ENCODE peak calls at places on chromosome 11, in eight cellular contexts. H is transverse colon, P is HFFc6, F is progenitor cell of endocrine pancreas, J is GM20000, L is ovary, Y is IMR-90, R is adrenal gland. D is an unnamed sample.

GRCh38 chr11:1006762-1007161 is 29.8 kb downstream of the MUC6 start:
- DNase-seq in H (no peak), P (no peak), F (no peak), J (no peak), L (peak), Y (no peak), R (peak), D (no peak)

GRCh38 chr11:117334896-117335295 is 7.2 kb downstream of the CEP164 start:
- DNase-seq in H (no peak), P (no peak), F (no peak), J (no peak), L (no peak), Y (no peak), R (no peak), D (no peak)

GRCh38 chr11:96168623-96169022 is 174.4 kb downstream of the MAML2 start:
- DNase-seq in H (no peak), P (peak), F (no peak), J (no peak), L (no peak), Y (peak), R (peak), D (no peak)

GRCh38 chr11:2924381-2924780 is 4.8 kb downstream of the PHLDA2 start:
- DNase-seq in H (peak), P (no peak), F (no peak), J (no peak), L (no peak), Y (no peak), R (no peak), D (no peak)

GRCh38 chr11:6216501-6216900 is 11.1 kb downstream of the C11orf42 start:
- DNase-seq in H (no peak), P (no peak), F (no peak), J (no peak), L (no peak), Y (no peak), R (no peak), D (no peak)

GRCh38 chr11:112822478-112823274 is 138.5 kb upstream of the NCAM1 start:
- DNase-seq in H (no peak), P (no peak), F (no peak), J (no peak), L (no peak), Y (no peak), R (peak), D (no peak)

GRCh38 chr11:95245038-95245437 is 14.0 kb upstream of the SESN3 start:
- DNase-seq in H (no peak), P (no peak), F (no peak), J (no peak), L (no peak), Y (peak), R (no peak), D (no peak)

GRCh38 chr11:61533401-61533800 is 24.9 kb downstream of the LRRC10B start:
- DNase-seq in H (peak), P (no peak), F (no peak), J (no peak), L (no peak), Y (no peak), R (no peak), D (peak)

GRCh38 chr11:11179239-11179638 is 173.8 kb downstream of the CSNK2A3 start:
- DNase-seq in H (no peak), P (peak), F (no peak), J (no peak), L (no peak), Y (peak), R (no peak), D (no peak)

GRCh38 chr11:66846671-66847091 is 3.4 kb downstream of the RCE1 start:
- DNase-seq in H (no peak), P (no peak), F (no peak), J (no peak), L (peak), Y (no peak), R (peak), D (peak)

GRCh38 chr11:72591023-72591422 is 83.2 kb downstream of the PDE2A start:
- DNase-seq in H (no peak), P (no peak), F (no peak), J (no peak), L (no peak), Y (no peak), R (no peak), D (no peak)

GRCh38 chr11:72591785-72592490 is 82.3 kb downstream of the PDE2A start:
- DNase-seq in H (no peak), P (no peak), F (no peak), J (no peak), L (no peak), Y (no peak), R (no peak), D (no peak)

GRCh38 chr11:72588656-72589410 is 85.4 kb downstream of the PDE2A start:
- DNase-seq in H (no peak), P (no peak), F (no peak), J (no peak), L (no peak), Y (no peak), R (no peak), D (no peak)

GRCh38 chr11:72587696-72588095 is 86.5 kb downstream of the PDE2A start:
- DNase-seq in H (no peak), P (no peak), F (no peak), J (no peak), L (no peak), Y (no peak), R (no peak), D (no peak)

DNA sequence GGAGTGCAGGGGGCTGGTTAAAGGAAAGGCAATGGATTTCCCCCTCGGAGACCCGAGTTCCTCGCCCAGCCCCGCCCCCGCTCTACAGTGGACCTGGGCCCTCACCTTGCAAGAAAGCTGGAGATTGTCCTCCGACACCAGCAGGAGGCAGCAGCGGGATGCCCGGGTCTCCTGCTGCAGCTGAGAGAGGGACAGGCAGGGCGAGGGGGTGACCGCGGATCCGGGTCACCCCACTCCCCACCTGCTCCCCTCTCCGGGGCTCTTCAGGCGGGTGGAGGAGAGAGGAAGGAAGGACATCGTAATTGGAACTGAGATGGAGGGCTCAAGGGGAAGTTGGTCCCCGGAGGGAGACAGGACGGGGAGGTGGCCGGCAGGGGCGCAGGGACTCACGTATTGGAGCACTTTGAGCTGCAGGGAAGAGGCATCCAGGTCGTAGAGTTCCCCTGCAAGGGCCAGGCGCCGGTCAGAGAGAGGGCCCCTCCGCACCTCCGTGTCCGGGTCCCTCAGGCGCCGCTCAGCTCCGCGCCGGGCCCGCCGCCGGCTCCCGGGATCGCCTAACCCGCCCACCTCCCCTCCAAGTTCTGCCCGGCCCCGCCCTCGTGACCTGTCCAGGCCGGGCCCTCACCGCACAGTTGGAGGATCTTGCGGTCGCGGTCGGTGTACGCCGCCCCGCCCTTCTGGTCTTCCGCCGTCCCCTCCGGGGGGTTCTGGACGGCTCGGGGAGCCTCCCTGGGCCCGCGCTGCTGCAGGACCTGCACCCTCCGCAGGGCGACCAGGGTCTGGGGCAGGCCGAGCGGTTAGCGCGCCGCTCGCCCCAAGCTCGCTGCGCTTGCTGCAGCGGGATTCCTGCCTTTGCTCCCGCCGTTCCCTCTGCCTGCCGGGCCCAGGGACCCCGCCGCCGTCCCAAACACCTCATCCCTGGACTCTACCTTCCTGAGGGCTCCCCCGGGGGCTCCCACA is 84.1 kb downstream of the PDE2A start:
- DNase-seq in H (peak), P (no peak), F (peak), J (peak), L (peak), Y (no peak), R (no peak), D (peak)
- TF ChIP-seq CTCF in H (peak), P (peak), F (peak), J (peak), L (peak), Y (peak), R (no peak), D (peak)

DNA sequence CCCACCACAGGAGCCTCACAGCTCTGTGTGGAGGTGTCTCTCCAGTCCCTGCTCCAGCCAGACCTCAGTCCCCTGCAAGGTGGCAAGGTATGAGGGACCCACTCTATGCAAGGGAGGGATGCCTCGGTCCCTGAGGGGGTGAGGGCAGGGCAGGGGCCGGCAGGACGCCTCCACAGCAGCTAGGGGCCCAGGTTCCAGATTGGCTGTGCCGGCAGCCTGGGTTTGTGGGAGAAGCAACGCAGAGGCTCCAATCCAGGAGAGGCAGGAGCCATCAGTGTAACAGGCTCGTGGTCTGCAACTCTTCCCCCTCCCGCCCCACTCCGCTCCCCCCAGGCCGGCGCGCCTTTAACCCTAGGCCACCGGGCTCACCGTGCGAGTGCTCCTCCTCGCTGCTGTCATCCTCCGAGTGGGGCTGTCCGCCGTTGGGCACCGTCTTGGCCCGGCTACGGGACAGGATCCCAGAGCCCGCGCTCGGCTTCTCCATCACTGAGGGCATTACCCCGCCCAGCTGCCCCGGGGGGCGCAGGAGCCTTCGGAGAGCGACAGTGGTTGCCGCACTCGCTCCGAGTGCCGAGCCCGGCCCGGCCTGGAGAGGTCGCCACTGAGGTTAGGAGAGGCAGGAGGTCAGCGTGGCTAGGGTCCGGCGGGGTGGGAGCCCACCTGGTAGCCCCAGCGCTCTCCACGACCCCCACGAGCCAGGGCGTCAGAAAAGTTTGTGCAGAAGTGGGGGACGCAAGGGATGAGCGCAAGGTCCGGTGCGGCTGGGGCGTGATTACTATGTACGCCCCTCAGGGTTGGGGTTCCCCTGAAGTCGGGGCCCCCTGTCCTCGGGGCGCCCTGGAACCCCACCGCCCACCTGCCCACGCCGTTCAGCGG is 765 bp downstream of the RCOR2 start:
- DNase-seq in H (peak), P (no peak), F (peak), J (peak), L (peak), Y (no peak), R (no peak), D (peak)
- TF ChIP-seq CTCF in H (peak), P (peak), F (peak), J (peak), L (peak), Y (peak), R (peak), D (peak)

DNA sequence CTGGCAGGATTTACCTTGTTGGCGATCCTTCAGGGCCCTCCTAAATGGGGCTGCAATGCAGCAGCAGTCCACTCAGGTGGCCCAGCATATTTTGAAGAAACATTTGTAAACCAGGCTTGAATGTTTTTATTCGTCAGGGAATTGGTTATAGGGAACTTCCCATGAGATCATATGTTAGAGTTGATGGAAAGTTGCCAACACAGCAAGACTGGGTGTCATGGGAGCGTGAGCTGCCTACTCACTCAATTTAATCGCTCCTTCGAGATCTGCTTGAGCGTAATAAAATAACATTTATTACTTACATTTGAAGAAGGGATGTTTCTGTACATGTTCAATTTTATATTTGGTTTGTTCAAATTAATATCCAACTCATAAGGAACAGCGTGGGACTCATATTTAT is 19.4 kb downstream of the OR2AT4 start:
- DNase-seq in H (no peak), P (no peak), F (no peak), J (no peak), L (no peak), Y (peak), R (no peak), D (no peak)
- TF ChIP-seq CTCF in H (no peak), P (no peak), F (no peak), J (no peak), L (no peak), Y (no peak), R (no peak), D (no peak)

GRCh38 chr11:34342008-34342533 is 15.7 kb downstream of the ABTB2 start:
- DNase-seq in H (peak), P (no peak), F (no peak), J (no peak), L (peak), Y (peak), R (no peak), D (no peak)
- TF ChIP-seq CTCF in H (no peak), P (no peak), F (no peak), J (no peak), L (no peak), Y (no peak), R (no peak), D (no peak)

GRCh38 chr11:118899706-118900360 is 16.1 kb downstream of the CXCR5 start:
- DNase-seq in H (no peak), P (no peak), F (no peak), J (no peak), L (no peak), Y (no peak), R (peak), D (peak)

GRCh38 chr11:118900535-118901384 is 17.1 kb downstream of the CXCR5 start:
- DNase-seq in H (no peak), P (no peak), F (no peak), J (no peak), L (no peak), Y (no peak), R (peak), D (peak)

GRCh38 chr11:118898400-118899295 is 15.0 kb downstream of the CXCR5 start:
- DNase-seq in H (peak), P (no peak), F (no peak), J (no peak), L (no peak), Y (no peak), R (no peak), D (peak)

GRCh38 chr11:118897721-118898310 is 14.1 kb downstream of the CXCR5 start:
- DNase-seq in H (peak), P (no peak), F (no peak), J (no peak), L (no peak), Y (no peak), R (peak), D (no peak)

GRCh38 chr11:118899296-118899688 is 15.6 kb downstream of the CXCR5 start:
- DNase-seq in H (no peak), P (no peak), F (no peak), J (no peak), L (no peak), Y (no peak), R (no peak), D (no peak)
- TF ChIP-seq CTCF in H (no peak), P (peak), F (no peak), J (no peak), L (no peak), Y (no peak), R (no peak), D (no peak)

DNA sequence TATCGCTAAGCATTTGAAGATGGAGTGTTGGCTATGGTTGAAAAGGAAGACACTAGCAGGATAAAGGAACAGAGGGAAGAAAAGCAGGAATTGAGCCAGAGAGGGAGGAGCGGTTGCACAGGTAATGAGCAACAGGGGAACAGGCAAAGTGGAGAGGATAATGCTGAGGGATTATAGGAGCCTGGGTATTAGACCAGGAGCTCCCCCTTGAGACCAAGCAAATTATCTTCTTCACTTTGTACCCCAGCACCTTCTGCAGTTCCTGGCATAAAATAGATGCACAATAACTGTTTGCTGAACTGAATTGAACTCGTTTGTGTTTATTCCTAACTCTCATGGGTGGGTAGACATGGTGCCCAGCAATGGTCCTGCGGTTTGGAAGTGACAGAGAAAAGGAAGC is 54.6 kb upstream of the OR5P2 start:
- DNase-seq in H (no peak), P (no peak), F (no peak), J (no peak), L (no peak), Y (no peak), R (no peak), D (no peak)
- TF ChIP-seq CTCF in H (no peak), P (no peak), F (no peak), J (no peak), L (no peak), Y (no peak), R (no peak), D (no peak)